ENCODE peak calls at places on chromosomes 16 and 17, in six cellular contexts. I is IMR-90, D is H9, Q is mesenchymal stem cell, Z is neuronal stem cell, L is H1. X is an unnamed sample.

GRCh38 chr17:65085397-65085796 is 28.9 kb upstream of the GNA13 start:
- DNase-seq in I (peak), D (peak), Q (no peak), Z (no peak), L (no peak), X (no peak)

GRCh38 chr16:1533443-1533951 is at the start of gene TMEM204:
- DNase-seq in I (peak), D (no peak), Q (peak), Z (no peak), L (no peak), X (no peak)

GRCh38 chr16:30377812-30378235 is 3.2 kb downstream of the MYL11 start:
- DNase-seq in I (peak), D (peak), Q (peak), Z (peak), L (no peak), X (peak)

GRCh38 chr17:2786176-2786881 is 9.9 kb upstream of the RAP1GAP2 start:
- DNase-seq in I (peak), D (peak), Q (peak), Z (peak), L (peak), X (peak)

GRCh38 chr17:17685775-17686291 is 4.6 kb downstream of the RAI1 start:
- DNase-seq in I (peak), D (peak), Q (peak), Z (no peak), L (no peak), X (no peak)

GRCh38 chr17:49482144-49482817 is 12.8 kb upstream of the NGFR start:
- DNase-seq in I (peak), D (no peak), Q (peak), Z (no peak), L (no peak), X (no peak)

GRCh38 chr17:46208997-46209396 is 15.8 kb upstream of the KANSL1 start:
- DNase-seq in I (no peak), D (no peak), Q (no peak), Z (no peak), L (no peak), X (no peak)

GRCh38 chr17:49465352-49465751 is 29.7 kb upstream of the NGFR start:
- DNase-seq in I (no peak), D (no peak), Q (no peak), Z (no peak), L (no peak), X (no peak)

GRCh38 chr17:36482611-36483504 is 3.6 kb upstream of the ZNHIT3 start:
- DNase-seq in I (peak), D (peak), Q (peak), Z (peak), L (peak), X (peak)

GRCh38 chr17:20095366-20096080 is 86.4 kb downstream of the SPECC1 start:
- DNase-seq in I (peak), D (peak), Q (peak), Z (peak), L (no peak), X (peak)

GRCh38 chr16:50368410-50369132 is at the start of gene BRD7:
- DNase-seq in I (peak), D (peak), Q (peak), Z (peak), L (peak), X (peak)

GRCh38 chr17:38881600-38882191 is 11.8 kb downstream of the LASP1 start:
- DNase-seq in I (peak), D (peak), Q (peak), Z (no peak), L (no peak), X (no peak)

GRCh38 chr16:66473654-66474519 is 46.8 kb downstream of the BEAN1 start:
- DNase-seq in I (no peak), D (no peak), Q (no peak), Z (no peak), L (peak), X (no peak)

GRCh38 chr17:17569691-17570090 is 21.8 kb downstream of the PEMT start:
- DNase-seq in I (no peak), D (no peak), Q (no peak), Z (no peak), L (no peak), X (no peak)

GRCh38 chr17:74937064-74938051 is 1.7 kb downstream of the OTOP3 start:
- DNase-seq in I (no peak), D (no peak), Q (no peak), Z (peak), L (no peak), X (no peak)

GRCh38 chr17:34382586-34383224 is 19.7 kb upstream of the CCL1 start:
- DNase-seq in I (no peak), D (peak), Q (no peak), Z (no peak), L (no peak), X (no peak)

GRCh38 chr16:87570938-87571867 is 31.1 kb upstream of the JPH3 start:
- DNase-seq in I (peak), D (peak), Q (peak), Z (no peak), L (peak), X (peak)

GRCh38 chr17:50047488-50048126 is 8.3 kb upstream of the ITGA3 start:
- DNase-seq in I (peak), D (peak), Q (peak), Z (no peak), L (no peak), X (no peak)

GRCh38 chr17:8047769-8048110 is 8.9 kb downstream of the ALOX15B start:
- DNase-seq in I (no peak), D (no peak), Q (no peak), Z (no peak), L (no peak), X (no peak)

GRCh38 chr17:65864409-65864808 is 303.0 kb upstream of the AXIN2 start:
- DNase-seq in I (no peak), D (no peak), Q (no peak), Z (no peak), L (no peak), X (no peak)

GRCh38 chr17:63772801-63773271 is 561 bp downstream of the CCDC47 start:
- DNase-seq in I (peak), D (no peak), Q (peak), Z (no peak), L (no peak), X (no peak)

GRCh38 chr16:57764341-57765159 is 29.0 kb downstream of the KATNB1 start:
- DNase-seq in I (peak), D (peak), Q (peak), Z (no peak), L (peak), X (peak)

GRCh38 chr17:37813753-37814152 is 68.9 kb upstream of the HNF1B start:
- DNase-seq in I (peak), D (no peak), Q (peak), Z (no peak), L (no peak), X (no peak)

GRCh38 chr17:5897320-5897911 is 172.8 kb upstream of the WSCD1 start:
- DNase-seq in I (no peak), D (peak), Q (no peak), Z (peak), L (no peak), X (no peak)

GRCh38 chr16:11448796-11449416 is 103.6 kb downstream of the RMI2 start:
- DNase-seq in I (no peak), D (no peak), Q (no peak), Z (no peak), L (no peak), X (no peak)

GRCh38 chr16:57023541-57024249 is 34.3 kb downstream of the NLRC5 start:
- DNase-seq in I (no peak), D (no peak), Q (no peak), Z (no peak), L (no peak), X (no peak)

GRCh38 chr17:42842286-42842685 is 2.1 kb upstream of the AOC2 start:
- DNase-seq in I (peak), D (no peak), Q (no peak), Z (no peak), L (no peak), X (no peak)

GRCh38 chr17:7867881-7868329 is 10.1 kb downstream of the CYB5D1 start:
- DNase-seq in I (no peak), D (no peak), Q (no peak), Z (no peak), L (no peak), X (no peak)

GRCh38 chr17:9531080-9531479 is 44.5 kb downstream of the STX8 start:
- DNase-seq in I (peak), D (no peak), Q (peak), Z (no peak), L (no peak), X (no peak)
- H2AFZ ChIP-seq in I (no peak), D (no peak), Q (no peak), Z (no peak), L (no peak), X (no peak)

GRCh38 chr17:61387511-61388305 is 11.9 kb upstream of the TBX2 start:
- DNase-seq in I (no peak), D (no peak), Q (no peak), Z (no peak), L (no peak), X (no peak)
- H3K14ac ChIP-seq in I (no peak), D (no peak), Q (no peak), Z (no peak), L (no peak), X (no peak)

DNA sequence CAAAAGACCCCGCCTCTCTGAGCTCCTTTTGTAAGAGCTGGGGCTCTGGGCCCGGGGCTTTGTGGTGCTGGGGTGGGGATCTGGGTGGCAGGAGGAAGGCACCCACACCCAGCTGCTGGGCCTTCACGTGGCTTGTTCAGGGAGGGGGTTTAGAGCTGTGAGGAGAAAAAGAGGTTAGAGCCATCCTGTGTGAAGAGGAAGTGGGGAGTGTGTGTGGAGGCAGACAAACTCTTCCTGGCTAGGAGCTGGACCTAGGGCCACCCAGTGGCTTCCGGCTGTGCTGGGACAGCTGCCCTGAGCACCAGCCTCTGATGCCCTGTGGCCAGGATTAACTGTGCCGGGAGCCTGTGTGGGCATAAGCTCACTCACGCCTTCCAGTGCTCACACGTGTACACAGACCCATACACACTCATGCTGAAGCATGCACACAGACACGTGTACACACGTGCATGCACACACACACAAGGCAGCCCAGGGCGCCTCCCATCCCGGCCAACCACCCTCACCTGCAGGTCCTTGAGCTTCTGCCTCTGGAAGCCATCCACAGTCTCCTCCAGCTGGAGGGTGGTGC is 7.4 kb downstream of the CIBAR2 start:
- DNase-seq in I (no peak), D (no peak), Q (no peak), Z (no peak), L (no peak), X (no peak)
- H2AFZ ChIP-seq in I (peak), D (no peak), Q (no peak), Z (no peak), L (no peak), X (no peak)

GRCh38 chr16:82195917-82196494 is 26.0 kb upstream of the MPHOSPH6 start:
- DNase-seq in I (no peak), D (no peak), Q (peak), Z (no peak), L (no peak), X (no peak)
- H3K14ac ChIP-seq in I (no peak), D (no peak), Q (no peak), Z (no peak), L (no peak), X (no peak)

DNA sequence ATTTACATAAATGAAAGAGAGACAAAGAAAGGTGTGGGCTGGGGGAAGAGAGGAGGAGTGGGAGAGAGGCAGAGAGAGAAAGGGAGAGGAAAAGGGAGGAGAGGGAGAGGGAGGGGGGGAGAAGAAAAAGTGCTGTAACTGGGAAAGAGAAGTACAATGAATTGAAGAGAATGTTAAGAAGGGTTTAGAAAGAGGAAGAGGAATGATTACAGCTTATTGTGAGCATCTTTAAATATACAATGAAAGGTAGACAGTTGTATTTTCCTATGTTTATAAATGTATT is 229.1 kb upstream of the PMFBP1 start:
- DNase-seq in I (no peak), D (no peak), Q (no peak), Z (no peak), L (no peak), X (no peak)
- H2AFZ ChIP-seq in I (no peak), D (no peak), Q (no peak), Z (no peak), L (no peak), X (no peak)

DNA sequence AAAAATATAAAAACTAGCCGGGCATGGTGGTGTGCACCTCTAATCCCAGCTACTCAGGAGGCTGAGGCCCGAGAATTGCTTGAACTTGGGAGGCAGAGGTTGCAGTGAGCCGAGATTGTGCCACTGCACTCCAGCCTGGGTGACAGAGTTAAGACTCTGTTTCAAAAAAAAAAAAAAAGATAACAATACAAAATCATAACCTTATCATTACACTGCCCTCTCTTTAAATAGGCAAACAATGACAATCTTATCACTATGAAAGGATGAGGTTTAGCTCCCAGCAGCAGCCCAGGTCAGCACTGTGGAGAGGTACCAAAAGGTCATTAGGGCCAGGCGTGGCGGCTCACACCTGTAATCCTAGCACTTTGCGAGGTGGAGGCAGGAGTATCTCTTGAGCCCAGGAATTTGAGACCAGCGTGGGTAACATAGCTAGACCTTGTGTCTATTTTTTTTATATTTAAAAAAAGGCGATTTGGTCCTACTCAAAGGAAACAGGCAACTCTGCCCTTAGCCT is 3.5 kb upstream of the DPEP2NB start:
- DNase-seq in I (no peak), D (no peak), Q (no peak), Z (no peak), L (no peak), X (no peak)
- H3K14ac ChIP-seq in I (no peak), D (no peak), Q (no peak), Z (no peak), L (no peak), X (no peak)